ENCODE peak calls at places on chromosomes 4 and X, in seven cellular contexts. E, D, W, J, I, X and K are unnamed samples.

GRCh38 chrX:53918697-53919096 is 125.6 kb downstream of the PHF8 start:
- DNase-seq in E (peak; percentile 15), D (no peak), W (no peak), J (peak; percentile 37), I (no peak), X (no peak), K (no peak)

GRCh38 chr4:8156617-8157016 is 2.0 kb downstream of the ABLIM2 start:
- DNase-seq in E (no peak), D (no peak), W (no peak), J (no peak), I (peak; percentile 45), X (no peak), K (no peak)

GRCh38 chr4:120156115-120156718 is 89.6 kb upstream of the MAD2L1 start:
- DNase-seq in E (peak; percentile 69), D (peak; percentile 84), W (no peak), J (peak; percentile 91), I (no peak), X (peak; percentile 85), K (peak; percentile 38)

GRCh38 chr4:64520393-64520792 is 111.1 kb upstream of the TECRL start:
- DNase-seq in E (no peak), D (no peak), W (no peak), J (no peak), I (no peak), X (no peak), K (no peak)

GRCh38 chr4:80309301-80310004 is 26.1 kb upstream of the CFAP299 start:
- DNase-seq in E (peak; percentile 97), D (peak; percentile 77), W (no peak), J (peak; percentile 95), I (no peak), X (peak; percentile 93), K (peak; percentile 89)

GRCh38 chr4:151228196-151229119 is 48.5 kb upstream of the PRSS48 start:
- DNase-seq in E (peak; percentile 34), D (peak; percentile 52), W (no peak), J (peak; percentile 78), I (no peak), X (peak; percentile 67), K (peak; percentile 35)

GRCh38 chr4:141645611-141646340 is 9.4 kb downstream of the IL15 start:
- DNase-seq in E (peak; percentile 97), D (peak; percentile 33), W (no peak), J (peak; percentile 76), I (no peak), X (peak; percentile 84), K (peak; percentile 92)

GRCh38 chrX:34300871-34301270 is 168.8 kb upstream of the FAM47A start:
- DNase-seq in E (peak; percentile 6), D (peak; percentile 49), W (no peak), J (peak; percentile 43), I (no peak), X (peak; percentile 58), K (peak; percentile 53)

GRCh38 chrX:22975786-22976185 is 24.0 kb upstream of the DDX53 start:
- DNase-seq in E (no peak), D (no peak), W (no peak), J (no peak), I (no peak), X (no peak), K (no peak)

GRCh38 chr4:14520171-14520570 is 482.1 kb upstream of the CPEB2 start:
- DNase-seq in E (no peak), D (no peak), W (no peak), J (peak; percentile 10), I (no peak), X (peak; percentile 23), K (peak; percentile 64)

GRCh38 chrX:9341305-9342201 is 123.3 kb upstream of the TBL1X start:
- DNase-seq in E (peak; percentile 53), D (no peak), W (peak; percentile 23), J (peak; percentile 57), I (peak; percentile 37), X (peak; percentile 55), K (no peak)

GRCh38 chr4:112523764-112524505 is 8.0 kb upstream of the NEUROG2 start:
- DNase-seq in E (no peak), D (no peak), W (no peak), J (no peak), I (peak; percentile 79), X (no peak), K (no peak)

GRCh38 chrX:111329370-111329769 is 59.1 kb upstream of the CAPN6 start:
- DNase-seq in E (no peak), D (no peak), W (no peak), J (no peak), I (no peak), X (no peak), K (no peak)

GRCh38 chrX:30864383-30864785 is 24.7 kb downstream of the TAB3 start:
- DNase-seq in E (no peak), D (no peak), W (no peak), J (no peak), I (no peak), X (no peak), K (no peak)

GRCh38 chr4:138499627-138500026 is 257.5 kb upstream of the SLC7A11 start:
- DNase-seq in E (no peak), D (no peak), W (no peak), J (no peak), I (peak; percentile 35), X (no peak), K (no peak)

GRCh38 chr4:99755223-99755944 is 61.2 kb upstream of the DAPP1 start:
- DNase-seq in E (peak; percentile 58), D (peak; percentile 12), W (no peak), J (peak; percentile 11), I (no peak), X (peak; percentile 63), K (peak; percentile 37)

GRCh38 chrX:153728951-153729631 is 4.4 kb downstream of the ABCD1 start:
- DNase-seq in E (no peak), D (no peak), W (no peak), J (no peak), I (no peak), X (no peak), K (no peak)

GRCh38 chr4:151581575-151581974 is 172.6 kb downstream of the FHIP1A start:
- DNase-seq in E (no peak), D (no peak), W (no peak), J (no peak), I (no peak), X (no peak), K (no peak)

GRCh38 chrX:54492340-54492739 is 3.7 kb downstream of the FGD1 start:
- DNase-seq in E (peak; percentile 66), D (no peak), W (no peak), J (peak; percentile 55), I (no peak), X (peak; percentile 56), K (peak; percentile 48)

GRCh38 chr4:105674011-105674410 is 34.5 kb downstream of the INTS12 start:
- DNase-seq in E (no peak), D (no peak), W (no peak), J (no peak), I (no peak), X (no peak), K (no peak)

GRCh38 chr4:38759077-38759789 is 23.6 kb downstream of the TLR10 start:
- DNase-seq in E (peak; percentile 73), D (peak; percentile 45), W (no peak), J (peak; percentile 79), I (peak; percentile 19), X (peak; percentile 69), K (peak; percentile 77)

GRCh38 chrX:139554367-139554766 is 23.8 kb downstream of the F9 start:
- DNase-seq in E (no peak), D (no peak), W (no peak), J (no peak), I (no peak), X (no peak), K (no peak)
- H3K4me3 ChIP-seq in E (no peak overlapping the region), D (no peak overlapping the region), W (no peak overlapping the region), J (no peak overlapping the region), I (no peak overlapping the region), X (no peak overlapping the region), K (no peak overlapping the region)

GRCh38 chrX:39688576-39689373 is 409.0 kb downstream of the BCOR start:
- DNase-seq in E (peak; percentile 51), D (no peak), W (no peak), J (peak; percentile 24), I (peak; percentile 76), X (peak; percentile 23), K (no peak)

GRCh38 chrX:39691724-39692123 is 406.0 kb downstream of the BCOR start:
- DNase-seq in E (no peak), D (no peak), W (no peak), J (no peak), I (no peak), X (no peak), K (no peak)

GRCh38 chrX:39690541-39691415 is 407.0 kb downstream of the BCOR start:
- DNase-seq in E (no peak), D (no peak), W (no peak), J (no peak), I (no peak), X (no peak), K (no peak)

GRCh38 chrX:39689374-39690104 is 408.2 kb downstream of the BCOR start:
- DNase-seq in E (no peak), D (no peak), W (no peak), J (no peak), I (no peak), X (no peak), K (no peak)

DNA sequence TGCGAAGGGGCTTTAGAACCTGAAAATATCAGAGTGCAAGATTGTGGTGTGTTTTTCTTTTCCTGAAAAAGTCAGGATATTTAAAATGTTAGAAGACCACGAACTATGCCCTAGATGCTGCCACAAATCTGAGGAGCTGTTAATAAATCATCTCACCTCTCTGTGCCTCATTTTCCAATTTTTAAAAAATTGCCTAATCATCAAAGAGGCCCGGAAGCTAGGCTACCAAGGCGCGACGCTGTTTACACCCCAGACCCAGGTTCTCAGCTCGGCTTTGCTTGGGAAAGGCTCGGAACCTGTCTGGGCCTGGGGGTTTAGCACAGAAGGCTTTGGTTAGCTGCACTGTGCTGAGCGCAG is 409.6 kb downstream of the BCOR start:
- DNase-seq in E (no peak), D (no peak), W (no peak), J (no peak), I (no peak), X (no peak), K (no peak)
- H3K4me3 ChIP-seq in E (peak overlapping the region; percentile 47), D (peak overlapping the region; percentile 36), W (peak overlapping the region; percentile 39), J (peak overlapping the region; percentile 47), I (no peak overlapping the region), X (peak overlapping the region; percentile 5), K (peak overlapping the region; percentile 31)

GRCh38 chrX:13170966-13171558 is 126.6 kb upstream of the FAM9C start:
- DNase-seq in E (no peak), D (no peak), W (no peak), J (no peak), I (no peak), X (no peak), K (no peak)
- H3K4me3 ChIP-seq in E (no peak overlapping the region), D (no peak overlapping the region), W (no peak overlapping the region), J (no peak overlapping the region), I (no peak overlapping the region), X (no peak overlapping the region), K (no peak overlapping the region)

DNA sequence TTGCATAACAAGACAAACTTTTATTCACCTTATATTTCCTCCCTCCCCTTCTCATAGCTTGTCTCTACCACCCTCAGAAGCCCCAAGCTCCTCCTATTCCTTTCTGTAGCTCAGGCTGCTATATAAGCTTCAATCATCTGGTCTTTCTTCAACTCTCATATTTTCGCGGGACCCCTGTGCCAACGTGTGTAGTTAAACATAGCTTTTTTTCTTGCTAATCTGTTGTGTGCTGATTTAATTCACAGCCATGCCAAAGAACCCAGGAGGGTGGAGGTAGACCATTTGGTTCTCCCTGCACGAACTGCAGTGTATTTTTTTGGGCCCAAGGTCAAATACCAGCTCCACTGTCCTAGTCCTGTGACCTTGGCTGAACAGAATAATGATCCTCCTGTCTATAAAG is 21.0 kb upstream of the CD38 start:
- DNase-seq in E (no peak), D (no peak), W (no peak), J (no peak), I (no peak), X (no peak), K (no peak)
- H3K4me3 ChIP-seq in E (no peak overlapping the region), D (no peak overlapping the region), W (no peak overlapping the region), J (no peak overlapping the region), I (no peak overlapping the region), X (no peak overlapping the region), K (no peak overlapping the region)

GRCh38 chr4:1291996-1292702 is 2.5 kb downstream of the MAEA start:
- DNase-seq in E (no peak), D (no peak), W (no peak), J (no peak), I (no peak), X (no peak), K (no peak)
- H3K4me3 ChIP-seq in E (no peak overlapping the region), D (no peak overlapping the region), W (no peak overlapping the region), J (peak overlapping the region; percentile 6), I (no peak overlapping the region), X (no peak overlapping the region), K (no peak overlapping the region)